ENCODE peak calls at places on chromosomes 3 and 15, in eight cellular contexts. N, W, T, E, M, V, K and S are unnamed samples.

GRCh38 chr3:126529585-126530170 is 5.7 kb downstream of the CHST13 start:
- DNase-seq in K (no peak), V (peak), W (no peak), E (no peak), M (no peak), T (no peak), N (no peak), S (no peak)

GRCh38 chr3:61997112-61997511 is 376.2 kb downstream of the FEZF2 start:
- DNase-seq in V (no peak), K (no peak), E (no peak), T (no peak), N (no peak), M (no peak), W (no peak), S (no peak)

GRCh38 chr15:86138798-86139197 is 59.1 kb downstream of the AGBL1 start:
- DNase-seq in N (no peak), E (no peak), M (no peak), K (no peak), W (no peak), V (no peak), T (no peak), S (no peak)

GRCh38 chr3:27528798-27529197 is 44.6 kb upstream of the SLC4A7 start:
- DNase-seq in E (no peak), N (no peak), W (no peak), T (no peak), V (no peak), M (no peak), K (no peak), S (no peak)

GRCh38 chr3:108489776-108490175 is 20.6 kb downstream of the MYH15 start:
- DNase-seq in K (no peak), E (no peak), W (peak), V (no peak), T (peak), N (peak), M (peak), S (peak)

GRCh38 chr3:196144383-196145105 is 62.7 kb upstream of the TFRC start:
- DNase-seq in W (no peak), N (peak), E (no peak), T (no peak), V (no peak), M (no peak), K (no peak), S (no peak)

GRCh38 chr15:52529289-52529929 is 729 bp upstream of the MYO5A start:
- DNase-seq in V (no peak), M (no peak), W (peak), E (no peak), K (no peak), T (no peak), N (no peak), S (no peak)

GRCh38 chr3:136305879-136306278 is 55.7 kb downstream of the PCCB start:
- DNase-seq in E (no peak), T (no peak), K (no peak), N (peak), W (peak), V (no peak), M (no peak), S (no peak)

GRCh38 chr3:70889162-70890045 is 577.0 kb upstream of the MDFIC2 start:
- DNase-seq in K (no peak), E (no peak), M (no peak), N (no peak), T (no peak), V (no peak), W (no peak), S (no peak)

DNA sequence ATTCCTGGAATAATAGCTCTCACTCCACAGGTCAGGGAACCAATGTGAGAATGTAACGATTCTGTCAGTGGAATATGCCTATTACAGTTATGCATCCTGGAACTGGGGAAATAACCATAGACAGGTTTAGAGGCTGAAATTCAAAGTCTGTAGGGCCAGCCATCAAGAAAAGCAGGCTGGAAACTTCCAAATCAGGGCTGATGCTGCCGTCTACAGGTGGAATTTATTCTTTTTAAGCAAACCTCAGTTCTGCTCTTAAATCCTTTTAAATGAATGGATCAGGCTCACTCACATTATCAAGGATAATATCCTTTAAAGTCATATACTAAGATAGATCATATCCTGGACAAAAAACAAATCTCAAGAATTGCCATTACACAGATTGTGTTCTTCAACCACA is 699.8 kb downstream of the NR2F2 start:
- DNase-seq in V (no peak), M (no peak), T (no peak), N (no peak), E (no peak), W (peak), K (no peak), S (no peak)
- TF ChIP-seq CTCF in V (no peak), M (no peak), T (no peak), N (no peak), E (peak), W (peak), K (no peak), S (no peak)

GRCh38 chr3:133547432-133548041 is 25.9 kb upstream of the CDV3 start:
- DNase-seq in E (peak), M (peak), T (no peak), V (no peak), W (peak), N (no peak), K (no peak), S (no peak)

GRCh38 chr3:133542871-133543270 is 30.6 kb upstream of the CDV3 start:
- DNase-seq in K (no peak), W (no peak), T (no peak), N (no peak), E (no peak), M (no peak), V (no peak), S (no peak)

GRCh38 chr3:133549565-133549964 is 23.9 kb upstream of the CDV3 start:
- DNase-seq in K (no peak), E (no peak), V (no peak), N (no peak), W (no peak), M (no peak), T (no peak), S (no peak)

DNA sequence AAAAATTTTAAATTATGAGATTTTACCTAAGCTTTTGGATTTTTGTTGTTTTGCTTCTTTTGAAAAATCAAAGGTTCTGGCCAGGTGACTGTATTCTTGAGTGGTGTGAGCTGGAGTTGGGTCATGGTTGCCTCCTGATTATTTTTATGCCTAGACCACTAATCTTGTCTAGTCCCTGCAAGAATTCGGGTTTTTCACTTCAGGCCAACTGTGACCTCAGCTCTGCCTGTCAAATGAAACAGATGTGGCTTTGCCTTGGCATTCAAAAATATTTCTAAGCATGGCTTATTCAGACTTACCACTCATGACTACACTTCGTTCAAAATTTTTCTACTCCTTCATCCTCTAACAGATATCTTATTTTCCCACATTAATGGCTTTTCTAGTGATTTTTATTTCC is 25.4 kb upstream of the CDV3 start:
- DNase-seq in T (no peak), W (no peak), N (no peak), K (no peak), M (no peak), E (no peak), V (no peak), S (no peak)
- H3K27ac ChIP-seq in T (peak), W (peak), N (no peak), K (no peak), M (peak), E (no peak), V (no peak), S (peak)

DNA sequence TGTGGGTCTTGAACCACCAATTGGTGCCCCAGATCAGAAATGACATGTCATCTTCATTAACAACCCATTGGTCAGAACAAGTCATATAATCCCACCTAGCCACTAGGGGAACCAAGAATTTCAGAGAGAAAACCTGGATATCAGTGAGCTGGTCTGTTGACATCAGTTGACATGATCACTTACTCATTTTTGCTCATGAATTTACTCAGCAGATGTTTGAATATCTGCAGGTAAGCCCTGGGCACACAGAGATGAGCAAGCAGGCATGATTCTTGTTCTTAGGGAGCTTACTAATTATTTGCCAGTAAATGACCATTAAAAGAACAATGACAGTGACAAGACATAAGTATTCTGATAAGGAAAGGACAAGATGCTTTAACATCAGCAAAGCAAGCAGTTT is 64.3 kb upstream of the PLCL2 start:
- DNase-seq in M (no peak), E (no peak), K (no peak), V (no peak), N (no peak), T (no peak), W (no peak), S (no peak)
- TF ChIP-seq CTCF in M (no peak), E (no peak), K (no peak), V (no peak), N (no peak), T (no peak), W (no peak), S (no peak)

GRCh38 chr3:193483988-193484539 is 70.6 kb downstream of the ATP13A4 start:
- DNase-seq in T (no peak), N (no peak), V (no peak), K (no peak), W (no peak), E (no peak), M (no peak), S (no peak)

GRCh38 chr3:193490989-193491388 is 63.7 kb downstream of the ATP13A4 start:
- DNase-seq in T (no peak), N (no peak), V (no peak), W (no peak), E (no peak), M (no peak), K (no peak), S (no peak)

GRCh38 chr3:193488741-193489140 is 66.0 kb downstream of the ATP13A4 start:
- DNase-seq in K (no peak), N (no peak), V (no peak), E (no peak), T (no peak), W (no peak), M (no peak), S (no peak)

GRCh38 chr3:193490580-193490979 is 64.1 kb downstream of the ATP13A4 start:
- DNase-seq in K (no peak), T (no peak), M (no peak), E (no peak), N (no peak), W (no peak), V (no peak), S (no peak)

DNA sequence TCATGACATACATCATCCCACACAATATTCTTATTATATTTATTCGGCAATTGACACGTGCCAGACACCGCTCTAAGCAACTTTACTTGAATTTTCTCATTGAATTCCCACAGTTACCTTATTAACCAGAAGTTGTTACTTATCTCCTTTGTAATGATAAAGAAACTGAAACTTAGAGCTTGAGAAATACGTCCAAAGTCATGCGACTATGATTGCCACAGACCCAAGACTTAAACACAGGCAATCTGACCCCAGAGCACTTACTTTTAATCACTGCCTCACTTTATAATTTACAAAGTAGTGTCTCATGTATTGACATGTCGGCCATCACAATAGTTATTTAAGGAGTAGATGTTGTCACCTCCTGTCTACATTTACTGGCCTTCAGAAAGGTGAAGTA is 64.7 kb downstream of the ATP13A4 start:
- DNase-seq in V (no peak), T (no peak), W (no peak), E (no peak), K (no peak), N (no peak), M (no peak), S (no peak)
- H3K27ac ChIP-seq in V (no peak), T (no peak), W (no peak), E (no peak), K (no peak), N (no peak), M (no peak), S (no peak)

DNA sequence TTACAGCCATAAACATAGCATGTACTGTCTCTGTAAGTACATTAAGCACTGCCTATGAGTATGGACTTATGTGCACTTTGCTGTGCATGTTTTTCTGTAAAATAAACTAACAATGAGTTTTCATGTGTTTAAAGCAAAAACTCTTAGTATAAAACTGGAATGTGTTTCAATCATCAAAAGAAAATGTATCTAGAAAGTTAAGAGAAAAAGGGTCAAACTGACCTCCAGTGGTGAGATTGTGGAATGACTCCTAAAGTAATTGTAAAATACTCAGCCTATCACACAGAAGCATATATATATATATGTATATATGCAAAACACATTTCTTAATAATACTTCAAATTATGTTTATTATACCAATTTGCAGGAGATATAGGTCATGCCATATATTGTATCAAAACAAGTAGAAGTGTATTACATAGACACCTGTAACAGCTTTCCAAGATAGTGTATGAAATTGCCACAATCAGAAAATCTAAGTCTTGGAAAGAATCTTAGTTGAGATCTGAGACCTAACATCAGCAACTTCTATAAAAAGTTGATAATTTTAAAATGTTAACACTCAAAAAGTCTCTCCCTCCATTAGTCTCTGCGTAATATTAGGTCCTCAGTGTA is 199.6 kb downstream of the FMN1 start:
- DNase-seq in V (no peak), M (peak), K (no peak), E (no peak), N (no peak), W (peak), T (peak), S (peak)
- TF ChIP-seq CTCF in V (peak), M (peak), K (no peak), E (peak), N (peak), W (peak), T (peak), S (peak)

DNA sequence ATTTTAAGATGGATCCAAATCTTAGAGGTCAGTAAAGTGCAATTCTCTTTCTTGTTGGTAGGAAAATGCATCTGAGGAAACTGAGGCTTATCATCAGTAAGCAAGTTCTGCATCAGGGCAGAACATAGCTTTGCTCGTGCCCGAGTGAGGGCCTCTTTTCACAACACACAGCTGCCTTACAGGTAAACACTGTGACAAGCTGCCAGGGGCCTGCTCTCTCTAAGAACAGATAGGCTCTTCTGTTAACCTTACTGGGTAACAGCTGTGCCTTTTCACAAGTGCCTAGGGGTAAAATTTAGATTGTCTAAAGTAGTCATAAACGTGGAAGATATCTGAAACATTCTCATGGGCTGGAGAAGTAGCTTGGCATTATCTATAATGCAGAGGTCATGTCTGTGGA is 118.1 kb downstream of the C3orf38 start:
- DNase-seq in K (no peak), W (no peak), N (no peak), E (no peak), M (no peak), T (no peak), V (no peak), S (no peak)
- H3K27ac ChIP-seq in K (no peak), W (no peak), N (no peak), E (no peak), M (no peak), T (no peak), V (no peak), S (no peak)

GRCh38 chr15:38991126-38991525 is 426.5 kb upstream of the RASGRP1 start:
- DNase-seq in M (peak), N (peak), V (no peak), E (no peak), K (no peak), T (no peak), W (peak), S (no peak)
- TF ChIP-seq CTCF in M (peak), N (peak), V (peak), E (peak), K (no peak), T (peak), W (peak), S (no peak)

GRCh38 chr3:194654443-194654842 is 17.5 kb downstream of the LSG1 start:
- DNase-seq in N (no peak), W (no peak), T (no peak), K (no peak), M (no peak), E (no peak), V (no peak), S (no peak)
- H3K27ac ChIP-seq in N (no peak), W (peak), T (no peak), K (no peak), M (no peak), E (no peak), V (no peak), S (no peak)

DNA sequence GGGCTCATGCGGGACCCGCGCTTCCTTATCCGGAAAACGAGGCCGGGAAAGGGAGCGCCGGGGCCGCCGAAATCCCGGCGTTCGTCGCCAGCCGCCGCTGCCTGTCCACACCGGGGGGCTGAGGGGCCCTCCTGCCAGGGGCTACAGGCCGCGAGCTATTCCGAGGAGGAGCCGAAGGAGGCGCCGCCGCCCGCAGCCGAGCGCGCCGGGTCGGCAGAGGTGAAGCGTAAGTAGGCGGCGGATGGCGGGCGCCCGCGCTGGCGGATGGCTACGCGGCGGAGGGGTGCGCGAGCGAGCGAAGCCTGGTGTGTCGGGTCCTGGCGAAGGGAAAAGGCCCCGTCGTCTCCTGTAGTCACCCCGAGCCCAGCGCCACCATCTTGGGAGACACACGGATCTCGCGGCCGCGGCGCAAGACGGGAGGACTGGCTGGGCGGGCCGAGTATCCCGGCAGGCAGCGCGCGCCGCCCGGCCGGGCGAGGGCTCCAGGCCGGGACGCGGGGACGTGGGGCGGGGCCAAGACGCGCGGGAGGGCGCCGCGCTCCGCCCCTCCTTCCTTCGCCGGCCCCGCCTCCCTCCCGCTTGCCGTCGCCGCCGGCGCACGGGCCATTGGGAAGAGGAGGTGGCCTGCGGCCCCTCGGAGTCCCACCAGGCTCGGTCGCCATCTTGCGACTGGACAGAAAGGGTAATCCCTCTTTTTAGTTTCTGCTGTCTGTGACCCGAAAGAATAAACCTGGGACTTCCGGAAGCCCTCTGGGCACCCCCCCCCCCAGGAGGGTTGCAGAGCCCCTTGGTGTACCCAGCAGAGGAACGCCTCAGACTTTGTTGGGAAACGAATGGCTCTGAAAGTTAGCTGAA is at the start of gene UBE3A:
- DNase-seq in M (peak), E (peak), V (peak), W (peak), N (peak), T (peak), K (peak), S (peak)
- TF ChIP-seq CTCF in M (peak), E (peak), V (peak), W (peak), N (no peak), T (no peak), K (no peak), S (peak)